ENCODE peak calls at places on chromosomes 5 and 9, in five cellular contexts. X is hepatocyte, W is tibial nerve, V is stomach, T is prostate gland. K is an unnamed sample.

GRCh38 chr5:157253547-157253946 is 12.4 kb upstream of the CYFIP2 start:
- DNase-seq in X (peak), W (peak), V (peak), T (peak), K (peak)

GRCh38 chr5:77152441-77152840 is 58.0 kb upstream of the PDE8B start:
- DNase-seq in X (no peak), W (no peak), V (no peak), T (no peak), K (no peak)

GRCh38 chr9:20437466-20437865 is 184.8 kb downstream of the MLLT3 start:
- DNase-seq in X (no peak), W (no peak), V (no peak), T (peak), K (peak)

GRCh38 chr5:11046160-11046559 is 285.1 kb upstream of the DAP start:
- DNase-seq in X (no peak), W (no peak), V (no peak), T (no peak), K (peak)

GRCh38 chr9:136297016-136297691 is 6.7 kb downstream of the CCDC187 start:
- DNase-seq in X (no peak), W (no peak), V (peak), T (peak), K (no peak)

GRCh38 chr5:150556106-150556505 is 48.2 kb downstream of the NDST1 start:
- DNase-seq in X (no peak), W (no peak), V (no peak), T (no peak), K (no peak)

GRCh38 chr5:38636626-38637025 is 80.2 kb upstream of the LIFR start:
- DNase-seq in X (peak), W (no peak), V (peak), T (peak), K (no peak)

GRCh38 chr5:39498247-39498952 is 73.6 kb upstream of the DAB2 start:
- DNase-seq in X (peak), W (no peak), V (no peak), T (no peak), K (peak)

GRCh38 chr9:104783588-104783987 is 19.7 kb downstream of the NIPSNAP3B start:
- DNase-seq in X (no peak), W (no peak), V (no peak), T (no peak), K (no peak)

GRCh38 chr5:91048073-91048472 is 335.0 kb downstream of the ARRDC3 start:
- DNase-seq in X (no peak), W (no peak), V (no peak), T (no peak), K (peak)

GRCh38 chr9:105332471-105332870 is 88.0 kb downstream of the SLC44A1 start:
- DNase-seq in X (no peak), W (no peak), V (no peak), T (no peak), K (no peak)

GRCh38 chr5:172771439-172772111 is 580 bp upstream of the DUSP1 start:
- DNase-seq in X (no peak), W (no peak), V (no peak), T (no peak), K (no peak)

GRCh38 chr5:136246632-136247031 is 53.7 kb upstream of the SMIM32 start:
- DNase-seq in X (no peak), W (no peak), V (no peak), T (no peak), K (peak)

GRCh38 chr5:133663380-133664054 is 51.2 kb upstream of the FSTL4 start:
- DNase-seq in X (no peak), W (no peak), V (no peak), T (no peak), K (no peak)

GRCh38 chr9:107683566-107683965 is 194.0 kb upstream of the KLF4 start:
- DNase-seq in X (peak), W (no peak), V (no peak), T (no peak), K (no peak)

GRCh38 chr5:54146390-54146789 is 164.0 kb downstream of the ARL15 start:
- DNase-seq in X (no peak), W (no peak), V (no peak), T (no peak), K (no peak)

GRCh38 chr5:54148858-54149257 is 161.5 kb downstream of the ARL15 start:
- DNase-seq in X (no peak), W (no peak), V (no peak), T (no peak), K (no peak)

GRCh38 chr5:54150841-54151240 is 159.5 kb downstream of the ARL15 start:
- DNase-seq in X (no peak), W (no peak), V (no peak), T (no peak), K (no peak)

GRCh38 chr5:54146906-54147305 is 163.5 kb downstream of the ARL15 start:
- DNase-seq in X (no peak), W (no peak), V (no peak), T (no peak), K (no peak)

DNA sequence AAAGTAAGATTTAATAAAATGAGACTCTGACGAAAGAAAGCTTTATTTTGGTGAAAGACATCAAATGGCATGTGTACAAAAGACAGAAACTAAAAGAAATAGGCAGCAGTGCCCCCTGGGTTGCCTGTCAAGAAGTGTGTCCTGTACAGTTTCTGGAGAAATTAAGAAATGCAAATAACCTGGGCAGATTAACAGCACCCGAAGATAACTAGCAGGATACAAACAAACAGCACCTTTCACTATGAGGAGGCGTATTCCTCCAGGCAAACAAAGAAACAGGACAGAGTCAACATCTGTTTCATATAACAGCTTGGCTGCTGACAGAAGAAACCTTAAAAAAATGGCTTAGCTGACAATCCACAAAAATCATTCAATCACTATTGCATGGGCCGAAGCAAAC is 162.3 kb downstream of the ARL15 start:
- DNase-seq in X (no peak), W (no peak), V (no peak), T (no peak), K (peak)
- TF ChIP-seq CTCF in X (peak), W (peak), V (no peak), T (no peak), K (peak)

GRCh38 chr5:86986837-86987236 is 280.8 kb upstream of the RASA1 start:
- DNase-seq in X (no peak), W (no peak), V (no peak), T (no peak), K (no peak)
- TF ChIP-seq CTCF in X (no peak), W (no peak), V (no peak), T (no peak), K (no peak)

GRCh38 chr5:35213608-35214007 is 16.7 kb downstream of the PRLR start:
- DNase-seq in X (no peak), W (no peak), V (no peak), T (peak), K (no peak)
- TF ChIP-seq CTCF in X (peak), W (no peak), V (no peak), T (no peak), K (no peak)

DNA sequence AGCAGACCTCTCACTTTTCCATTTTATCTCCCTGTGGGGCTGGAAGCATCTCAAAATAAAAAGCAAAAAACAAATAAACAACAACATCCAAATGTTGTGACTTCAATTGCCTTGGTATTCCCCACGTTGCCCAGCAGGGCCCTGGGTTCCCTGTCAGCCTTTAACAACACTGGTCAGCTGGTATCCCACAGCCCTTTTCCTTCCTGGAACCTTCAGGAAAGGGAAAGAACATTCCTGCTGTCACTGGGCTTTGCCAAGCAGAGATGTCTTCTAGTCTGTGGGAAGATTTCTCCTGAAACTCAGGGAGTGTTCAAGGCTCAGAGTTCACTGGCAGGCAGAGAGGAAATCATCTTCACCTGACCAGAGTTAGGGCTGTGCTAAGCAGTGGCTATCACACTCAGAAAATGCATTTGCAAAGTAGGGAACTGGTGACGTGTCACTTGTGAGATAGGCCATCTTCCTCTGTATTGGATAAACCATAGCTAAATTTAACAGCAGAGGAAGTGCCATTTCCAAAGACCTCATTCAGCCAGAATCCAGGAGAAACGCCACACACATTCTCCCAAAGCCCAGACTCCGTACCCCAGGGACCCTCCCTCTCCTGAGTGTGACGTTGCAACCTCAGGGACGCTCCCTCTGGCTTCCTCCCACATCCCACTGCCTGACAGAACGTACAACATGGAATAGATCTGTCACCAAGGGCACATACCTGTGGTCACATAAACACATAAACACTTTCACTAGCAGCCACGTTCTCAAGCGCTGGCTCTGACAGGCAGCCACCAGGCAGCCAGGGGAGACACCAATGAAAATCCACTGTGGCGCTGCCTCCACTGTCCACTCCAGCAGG is 274.0 kb upstream of the DAPK1 start:
- DNase-seq in X (no peak), W (no peak), V (no peak), T (peak), K (peak)
- TF ChIP-seq CTCF in X (no peak), W (no peak), V (no peak), T (no peak), K (no peak)